ENCODE peak calls at places on chromosomes 2 and 18, in seven cellular contexts. Z is PC-3; Q is D721Med; P is stimulated activated naive CD8-positive, alpha-beta T cell treated with anti-CD3 and anti-CD28 coated beads, Interleukin-15, Interleukin-2, amounts not matched to agents 100 U/mL and 50 U/mL, for 24 hours; T is hippocampal formation; N is AML-193; E is COR-L47. F is an unnamed sample.

GRCh38 chr18:60147326-60147725 is 225.2 kb downstream of the MC4R start:
- DNase-seq in Z (no peak), Q (no peak), P (no peak), T (no peak), N (no peak), E (no peak), F (no peak)

GRCh38 chr18:811192-812122 is 585 bp downstream of the YES1 start:
- DNase-seq in Z (peak; percentile 37), Q (no peak), P (peak; percentile 33), T (no peak), N (no peak), E (no peak), F (no peak)

GRCh38 chr18:76502551-76502950 is 7.5 kb upstream of the ZNF516 start:
- DNase-seq in Z (no peak), Q (no peak), P (no peak), T (no peak), N (no peak), E (no peak), F (no peak)

GRCh38 chr18:3867252-3867651 is 417.3 kb downstream of the TGIF1 start:
- DNase-seq in Z (no peak), Q (no peak), P (no peak), T (no peak), N (no peak), E (no peak), F (no peak)

GRCh38 chr18:43965691-43966090 is 688.4 kb upstream of the SYT4 start:
- DNase-seq in Z (no peak), Q (no peak), P (no peak), T (no peak), N (no peak), E (no peak), F (no peak)

GRCh38 chr2:202941771-202942170 is 29.7 kb downstream of the CARF start:
- DNase-seq in Z (peak; percentile 24), Q (no peak), P (no peak), T (no peak), N (no peak), E (no peak), F (no peak)

GRCh38 chr2:207257291-207258190 is 91.8 kb upstream of the KLF7 start:
- DNase-seq in Z (peak; percentile 45), Q (no peak), P (no peak), T (no peak), N (no peak), E (peak; percentile 18), F (no peak)

GRCh38 chr2:127566576-127566975 is 31.1 kb downstream of the MYO7B start:
- DNase-seq in Z (no peak), Q (no peak), P (no peak), T (no peak), N (no peak), E (no peak), F (no peak)

GRCh38 chr2:17813015-17813741 is 3.1 kb upstream of the MSGN1 start:
- DNase-seq in Z (no peak), Q (no peak), P (no peak), T (no peak), N (no peak), E (no peak), F (no peak)

GRCh38 chr2:145919507-145919906 is 1399.6 kb upstream of the ZEB2 start:
- DNase-seq in Z (peak; percentile 39), Q (no peak), P (no peak), T (no peak), N (no peak), E (no peak), F (no peak)

GRCh38 chr2:10923007-10923372 is 11.3 kb downstream of the KCNF1 start:
- DNase-seq in Z (no peak), Q (no peak), P (no peak), T (no peak), N (no peak), E (no peak), F (no peak)

GRCh38 chr2:171325886-171326585 is 107.8 kb downstream of the METTL8 start:
- DNase-seq in Z (no peak), Q (no peak), P (no peak), T (no peak), N (no peak), E (no peak), F (no peak)

GRCh38 chr2:172168917-172169346 is 66.2 kb upstream of the DLX2 start:
- DNase-seq in Z (peak; percentile 73), Q (no peak), P (no peak), T (no peak), N (peak; percentile 39), E (no peak), F (no peak)

GRCh38 chr2:172811027-172811426 is 75.4 kb downstream of the RAPGEF4 start:
- DNase-seq in Z (no peak), Q (no peak), P (no peak), T (no peak), N (no peak), E (no peak), F (no peak)

GRCh38 chr18:23862071-23862470 is 152.5 kb upstream of the TTC39C start:
- DNase-seq in Z (peak; percentile 88), Q (no peak), P (no peak), T (no peak), N (no peak), E (no peak), F (no peak)

GRCh38 chr2:9258953-9259399 is 52.4 kb downstream of the ASAP2 start:
- DNase-seq in Z (no peak), Q (no peak), P (no peak), T (no peak), N (no peak), E (no peak), F (no peak)

GRCh38 chr18:45066868-45067267 is 386.2 kb downstream of the SETBP1 start:
- DNase-seq in Z (no peak), Q (no peak), P (no peak), T (no peak), N (peak; percentile 90), E (no peak), F (no peak)

GRCh38 chr2:223090540-223091235 is 38.7 kb downstream of the KCNE4 start:
- DNase-seq in Z (no peak), Q (no peak), P (no peak), T (no peak), N (no peak), E (no peak), F (no peak)

GRCh38 chr2:236601306-236602202 is 31.9 kb downstream of the ACKR3 start:
- DNase-seq in Z (no peak), Q (no peak), P (no peak), T (no peak), N (no peak), E (no peak), F (no peak)

GRCh38 chr2:16023663-16024360 is 83.5 kb downstream of the MYCN start:
- DNase-seq in Z (no peak), Q (no peak), P (no peak), T (no peak), N (no peak), E (no peak), F (no peak)